ENCODE peak calls at places on chromosomes 13 and 19, in six cellular contexts. P is CD8-positive, alpha-beta memory T cell; Z is astrocyte of the spinal cord; H is fibroblast of lung; X is neural crest cell; K is CD4-positive, alpha-beta memory T cell. A is an unnamed sample.

GRCh38 chr19:11881151-11881800 is 6.3 kb upstream of the ZNF69 start:
- DNase-seq in P (peak), Z (peak), H (peak), X (peak), K (peak), A (peak)

GRCh38 chr13:109288151-109288709 is 498.2 kb downstream of the IRS2 start:
- DNase-seq in P (no peak), Z (no peak), H (peak), X (no peak), K (no peak), A (peak)

GRCh38 chr19:37362733-37363132 is 8.2 kb upstream of the ZNF527 start:
- DNase-seq in P (no peak), Z (no peak), H (no peak), X (no peak), K (no peak), A (no peak)

GRCh38 chr19:48989701-48990291 is 3.3 kb downstream of the GYS1 start:
- DNase-seq in P (no peak), Z (no peak), H (no peak), X (no peak), K (no peak), A (no peak)

GRCh38 chr13:36431204-36432105 is 840 bp upstream of the CCNA1 start:
- DNase-seq in P (no peak), Z (no peak), H (no peak), X (no peak), K (no peak), A (no peak)

GRCh38 chr19:44703336-44704078 is 4.6 kb downstream of the CEACAM16 start:
- DNase-seq in P (no peak), Z (no peak), H (no peak), X (no peak), K (no peak), A (no peak)

GRCh38 chr19:3161453-3161852 is 17.1 kb upstream of the S1PR4 start:
- DNase-seq in P (no peak), Z (no peak), H (peak), X (no peak), K (no peak), A (peak)

GRCh38 chr13:57982782-57983181 is 351.2 kb downstream of the PCDH17 start:
- DNase-seq in P (no peak), Z (no peak), H (no peak), X (no peak), K (no peak), A (no peak)

GRCh38 chr19:53158119-53158656 is 665 bp downstream of the ZNF347 start:
- DNase-seq in P (peak), Z (peak), H (peak), X (peak), K (no peak), A (peak)

GRCh38 chr13:30607908-30608307 is 9.8 kb upstream of the USPL1 start:
- DNase-seq in P (peak), Z (no peak), H (no peak), X (no peak), K (peak), A (peak)

GRCh38 chr19:43561144-43561970 is 14.0 kb downstream of the XRCC1 start:
- DNase-seq in P (no peak), Z (no peak), H (no peak), X (no peak), K (no peak), A (no peak)

GRCh38 chr13:62014299-62014698 is 598.6 kb upstream of the PCDH20 start:
- DNase-seq in P (no peak), Z (peak), H (peak), X (no peak), K (no peak), A (peak)

GRCh38 chr19:18785179-18786124 is 5.7 kb downstream of the COMP start:
- DNase-seq in P (peak), Z (peak), H (peak), X (peak), K (no peak), A (peak)

GRCh38 chr13:51892657-51893056 is 30.9 kb downstream of the CCDC70 start:
- DNase-seq in P (no peak), Z (no peak), H (no peak), X (no peak), K (no peak), A (no peak)

GRCh38 chr19:6228523-6229215 is 51.1 kb downstream of the MLLT1 start:
- DNase-seq in P (no peak), Z (peak), H (no peak), X (no peak), K (no peak), A (no peak)

A was measured in cardiac fibroblast.